ENCODE peak calls at places on chromosome 4, in seven cellular contexts. W is T-cell; P is activated gamma-delta T cell treated with anti-CD3 and anti-CD28 coated beads, Interleukin-2, amount 50 U/mL, for 16 hours; R is midbrain; L is right lobe of liver; G is IMR-90; Z is NCI-H748 treated with DMSO at 0.1 percent for 48 hours. J is an unnamed sample.

GRCh38 chr4:6953751-6954380 is 44.2 kb downstream of the TBC1D14 start:
- DNase-seq in W (no peak), P (no peak), R (no peak), L (peak; percentile 69), G (peak; percentile 62), Z (no peak), J (peak; percentile 83)

GRCh38 chr4:76420901-76421581 is at the start of gene CCDC158:
- DNase-seq in W (no peak), P (no peak), R (no peak), L (peak; percentile 41), G (no peak), Z (no peak), J (no peak)

GRCh38 chr4:8319061-8319460 is 49.5 kb downstream of the HTRA3 start:
- DNase-seq in W (no peak), P (no peak), R (no peak), L (no peak), G (no peak), Z (no peak), J (peak; percentile 38)

GRCh38 chr4:82905205-82905604 is 4.7 kb downstream of the THAP9 start:
- DNase-seq in W (peak; percentile 16), P (peak; percentile 17), R (no peak), L (no peak), G (peak; percentile 64), Z (no peak), J (no peak)

GRCh38 chr4:128913228-128913627 is 103.7 kb downstream of the JADE1 start:
- DNase-seq in W (no peak), P (no peak), R (no peak), L (no peak), G (no peak), Z (no peak), J (no peak)

GRCh38 chr4:73735231-73735630 is 5.1 kb upstream of the CXCL8 start:
- DNase-seq in W (no peak), P (no peak), R (no peak), L (no peak), G (peak; percentile 79), Z (no peak), J (no peak)

GRCh38 chr4:147408189-147408588 is 72.7 kb upstream of the EDNRA start:
- DNase-seq in W (no peak), P (no peak), R (no peak), L (no peak), G (no peak), Z (no peak), J (no peak)

GRCh38 chr4:52606766-52607165 is 52.3 kb downstream of the USP46 start:
- DNase-seq in W (no peak), P (no peak), R (no peak), L (no peak), G (peak; percentile 63), Z (no peak), J (no peak)

GRCh38 chr4:7769308-7769841 is 170.3 kb downstream of the AFAP1 start:
- DNase-seq in W (no peak), P (no peak), R (no peak), L (no peak), G (no peak), Z (no peak), J (no peak)

GRCh38 chr4:38687571-38688011 is 23.6 kb downstream of the KLF3 start:
- DNase-seq in W (no peak), P (no peak), R (no peak), L (no peak), G (no peak), Z (no peak), J (no peak)

GRCh38 chr4:16952462-16952871 is 54.0 kb upstream of the LDB2 start:
- DNase-seq in W (no peak), P (no peak), R (no peak), L (no peak), G (no peak), Z (no peak), J (no peak)

GRCh38 chr4:784401-785331 is 41.3 kb downstream of the CPLX1 start:
- DNase-seq in W (no peak), P (no peak), R (no peak), L (no peak), G (no peak), Z (no peak), J (peak; percentile 61)

GRCh38 chr4:164402554-164402953 is 351.4 kb upstream of the SMIM31 start:
- DNase-seq in W (no peak), P (no peak), R (no peak), L (no peak), G (no peak), Z (no peak), J (no peak)

GRCh38 chr4:123832173-123833026 is 435.8 kb downstream of the SPRY1 start:
- DNase-seq in W (no peak), P (no peak), R (no peak), L (no peak), G (peak; percentile 100), Z (no peak), J (peak; percentile 59)

GRCh38 chr4:173522160-173522873 is 7.7 kb downstream of the HAND2 start:
- DNase-seq in W (no peak), P (no peak), R (no peak), L (peak; percentile 72), G (peak; percentile 85), Z (peak; percentile 16), J (peak; percentile 87)

GRCh38 chr4:73850261-73850970 is 2.7 kb upstream of the PF4V1 start:
- DNase-seq in W (no peak), P (no peak), R (no peak), L (no peak), G (peak; percentile 17), Z (no peak), J (no peak)

J was measured in sciatic nerve.